ENCODE peak calls at places on chromosomes 7 and 10, in ten cellular contexts. O, P, A, B, G, J, H, V, N and Y are unnamed samples.

GRCh38 chr10:117217196-117217761 is 20.0 kb downstream of the KCNK18 start:
- DNase-seq in V (no peak), P (peak), O (no peak), A (peak), H (no peak), B (no peak), G (no peak), J (no peak), N (no peak), Y (no peak)

GRCh38 chr7:74029991-74030415 is 2.0 kb downstream of the ELN start:
- DNase-seq in V (peak), H (no peak), B (no peak), G (no peak), O (no peak), N (no peak), P (no peak), J (no peak), A (no peak), Y (peak)

GRCh38 chr7:15330943-15331342 is 230.9 kb downstream of the AGMO start:
- DNase-seq in O (peak), H (no peak), A (no peak), N (no peak), V (no peak), B (no peak), G (no peak), P (no peak), J (no peak), Y (no peak)

GRCh38 chr10:14671383-14671782 is 103.3 kb downstream of the FAM107B start:
- DNase-seq in J (no peak), N (no peak), V (no peak), G (no peak), A (no peak), H (no peak), O (no peak), P (peak), B (no peak), Y (no peak)

GRCh38 chr10:21449288-21449966 is 76.1 kb downstream of the SKIDA1 start:
- DNase-seq in G (no peak), A (peak), J (no peak), O (no peak), N (no peak), H (no peak), P (no peak), B (no peak), V (no peak), Y (no peak)

GRCh38 chr7:28237368-28237767 is 56.8 kb upstream of the JAZF1 start:
- DNase-seq in H (no peak), G (no peak), V (no peak), A (no peak), J (no peak), B (no peak), P (no peak), O (no peak), N (no peak), Y (no peak)

GRCh38 chr10:571643-572042 is 117.8 kb downstream of the DIP2C start:
- DNase-seq in B (no peak), O (no peak), V (no peak), N (no peak), P (no peak), J (no peak), G (peak), H (peak), A (no peak), Y (no peak)

GRCh38 chr10:15136960-15137359 is 31.5 kb downstream of the NMT2 start:
- DNase-seq in O (no peak), V (no peak), N (no peak), H (no peak), G (peak), P (no peak), A (no peak), J (no peak), B (no peak), Y (no peak)

GRCh38 chr7:74417419-74417971 is 36.2 kb upstream of the GTF2IRD1 start:
- DNase-seq in A (peak), B (no peak), N (peak), J (peak), O (peak), H (peak), V (peak), G (peak), P (peak), Y (peak)

GRCh38 chr7:150852371-150852905 is at the start of gene AOC1:
- DNase-seq in J (no peak), H (peak), B (no peak), V (no peak), G (no peak), N (peak), A (no peak), O (no peak), P (peak), Y (no peak)

GRCh38 chr10:70381491-70382421 is 669 bp downstream of the LRRC20 start:
- DNase-seq in J (peak), B (no peak), P (peak), A (peak), N (peak), V (peak), G (peak), O (no peak), H (peak), Y (no peak)

GRCh38 chr7:137454169-137455166 is 110.9 kb upstream of the PTN start:
- DNase-seq in N (no peak), A (peak), H (no peak), J (peak), G (peak), V (no peak), O (peak), P (no peak), B (no peak), Y (no peak)

GRCh38 chr10:74586088-74586585 is 240.3 kb upstream of the KAT6B start:
- DNase-seq in P (no peak), B (peak), V (no peak), J (peak), H (no peak), A (peak), G (peak), O (no peak), N (no peak), Y (no peak)

GRCh38 chr10:69845574-69846251 is 44.0 kb downstream of the COL13A1 start:
- DNase-seq in O (no peak), H (no peak), B (no peak), P (no peak), N (peak), G (peak), A (peak), V (peak), J (peak), Y (no peak)

GRCh38 chr10:45035673-45036072 is 35.0 kb downstream of the ZNF22 start:
- DNase-seq in V (no peak), G (no peak), H (no peak), J (no peak), N (no peak), P (no peak), B (no peak), O (no peak), A (no peak), Y (no peak)

GRCh38 chr10:83023647-83024046 is 1115.7 kb upstream of the GHITM start:
- DNase-seq in G (no peak), A (no peak), V (no peak), O (no peak), P (no peak), H (no peak), J (no peak), N (no peak), B (no peak), Y (no peak)

GRCh38 chr7:52684388-52684787 is 351.0 kb upstream of the POM121L12 start:
- DNase-seq in H (no peak), B (no peak), V (no peak), P (no peak), O (no peak), N (no peak), J (no peak), A (no peak), G (no peak), Y (no peak)

GRCh38 chr10:108755661-108756060 is 1167.7 kb downstream of the XPNPEP1 start:
- DNase-seq in O (no peak), B (no peak), J (no peak), A (peak), H (no peak), P (no peak), V (no peak), N (no peak), G (no peak), Y (no peak)

GRCh38 chr7:55212838-55213237 is 152.3 kb upstream of the LANCL2 start:
- DNase-seq in V (no peak), P (no peak), N (no peak), B (no peak), A (no peak), O (no peak), J (peak), H (no peak), G (no peak), Y (no peak)

GRCh38 chr10:76497671-76498070 is 1066.2 kb downstream of the LRMDA start:
- DNase-seq in G (no peak), O (no peak), H (no peak), V (no peak), B (no peak), A (no peak), J (no peak), N (no peak), P (no peak), Y (no peak)

GRCh38 chr7:149872419-149873073 is 1.2 kb upstream of the ATP6V0E2 start:
- DNase-seq in A (peak), G (peak), H (peak), V (peak), P (peak), B (no peak), O (no peak), N (peak), J (peak), Y (peak)

GRCh38 chr7:289756-290553 is at the start of gene FOXL3:
- DNase-seq in B (no peak), N (no peak), H (peak), V (no peak), A (no peak), P (no peak), O (no peak), J (peak), G (no peak), Y (no peak)

GRCh38 chr7:11831727-11832495 is at the start of gene THSD7A:
- DNase-seq in V (peak), J (peak), P (peak), O (peak), N (peak), B (no peak), G (peak), H (peak), A (peak), Y (peak)

GRCh38 chr7:3899559-3899991 is 598.5 kb downstream of the SDK1 start:
- DNase-seq in G (no peak), A (no peak), B (no peak), V (no peak), J (no peak), H (no peak), O (no peak), N (no peak), P (no peak), Y (no peak)

GRCh38 chr10:126738001-126738400 is 67.5 kb upstream of the C10orf90 start:
- DNase-seq in P (no peak), A (peak), V (no peak), O (no peak), G (no peak), H (no peak), J (no peak), N (no peak), B (no peak), Y (no peak)

GRCh38 chr7:158047386-158048059 is 540.1 kb downstream of the PTPRN2 start:
- DNase-seq in O (no peak), H (no peak), V (no peak), B (no peak), J (no peak), A (no peak), N (no peak), P (no peak), G (no peak), Y (no peak)

GRCh38 chr10:61896854-61897661 is 4.4 kb upstream of the ARID5B start:
- DNase-seq in A (peak), N (peak), H (peak), B (no peak), G (peak), P (peak), V (peak), O (peak), J (peak), Y (peak)

GRCh38 chr7:142327555-142327954 is 69.7 kb upstream of the PRSS58 start:
- DNase-seq in J (no peak), B (no peak), G (no peak), P (no peak), O (no peak), H (no peak), V (no peak), N (no peak), A (no peak), Y (no peak)

GRCh38 chr7:98990356-98990755 is 112.0 kb downstream of the TRRAP start:
- DNase-seq in P (no peak), A (no peak), V (no peak), N (no peak), H (no peak), B (no peak), O (no peak), J (no peak), G (no peak), Y (no peak)

GRCh38 chr10:61438141-61438984 is 14.8 kb downstream of the TMEM26 start:
- DNase-seq in G (peak), A (peak), O (no peak), V (no peak), J (no peak), B (no peak), N (no peak), P (no peak), H (no peak), Y (no peak)

GRCh38 chr7:41108821-41109220 is 594.1 kb downstream of the INHBA start:
- DNase-seq in A (no peak), B (no peak), V (no peak), O (no peak), P (no peak), N (no peak), J (no peak), H (no peak), G (no peak), Y (no peak)

DNA sequence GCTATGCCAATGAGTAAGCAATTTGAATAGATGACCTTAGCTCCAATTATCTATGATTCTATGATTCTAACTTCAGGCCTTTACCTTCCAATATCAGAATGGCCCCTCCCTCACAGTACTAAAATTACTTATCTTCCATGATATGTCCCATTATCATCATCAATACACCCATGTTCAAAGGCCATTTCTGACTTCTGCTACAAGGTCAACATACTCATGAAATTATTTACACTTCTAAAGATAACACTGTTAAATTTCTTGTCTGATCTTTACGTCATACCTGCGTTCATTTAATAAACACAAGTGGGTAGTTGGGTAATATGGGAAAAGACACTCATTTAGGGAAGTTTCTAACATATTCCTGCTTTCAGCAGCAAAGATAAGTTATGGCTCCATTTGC is 21.2 kb downstream of the IMMP2L start:
- DNase-seq in J (no peak), H (no peak), V (no peak), P (no peak), G (no peak), N (no peak), O (no peak), B (no peak), A (no peak), Y (no peak)
- H3K27ac ChIP-seq in J (no peak), H (no peak), V (no peak), P (no peak), G (no peak), N (no peak), O (no peak), B (no peak), A (no peak), Y (no peak)

DNA sequence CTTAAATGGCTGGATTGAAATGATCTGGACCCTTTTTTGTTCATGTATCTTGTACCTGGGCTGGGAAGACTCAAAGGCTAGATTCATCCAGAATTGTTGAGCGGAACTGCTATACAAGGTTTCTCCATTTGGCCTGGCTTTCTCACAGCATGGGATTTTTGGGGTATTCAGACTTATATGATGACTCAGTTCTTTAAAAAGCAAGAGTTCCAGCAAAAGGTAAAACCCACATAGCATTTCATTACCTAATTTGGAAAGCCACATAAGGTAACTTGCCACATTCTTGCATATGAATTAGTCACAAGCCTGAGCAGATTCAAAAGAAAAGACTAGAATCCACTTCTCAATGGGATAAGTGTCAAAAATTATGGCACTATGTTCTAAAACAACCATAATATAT is 137.4 kb downstream of the HGF start:
- DNase-seq in H (no peak), G (peak), A (peak), V (no peak), N (no peak), B (no peak), J (no peak), O (no peak), P (no peak), Y (no peak)
- H3K27ac ChIP-seq in H (no peak), G (no peak), A (no peak), V (no peak), N (no peak), B (no peak), J (no peak), O (no peak), P (no peak), Y (no peak)

GRCh38 chr10:131002031-131002861 is 309.3 kb downstream of the TCERG1L start:
- DNase-seq in P (peak), N (peak), O (no peak), G (no peak), H (no peak), A (no peak), V (no peak), B (no peak), J (no peak), Y (no peak)
- H3K27ac ChIP-seq in P (peak), N (no peak), O (no peak), G (no peak), H (no peak), A (no peak), V (peak), B (no peak), J (no peak), Y (no peak)

GRCh38 chr7:2802504-2803341 is 41.4 kb downstream of the GNA12 start:
- DNase-seq in P (no peak), N (no peak), V (no peak), O (no peak), H (no peak), B (no peak), G (peak), J (no peak), A (peak), Y (peak)

GRCh38 chr7:2799253-2799652 is 44.9 kb downstream of the GNA12 start:
- DNase-seq in B (no peak), H (no peak), V (no peak), P (no peak), N (no peak), G (no peak), O (no peak), A (no peak), J (no peak), Y (no peak)

GRCh38 chr7:2800220-2800922 is 43.7 kb downstream of the GNA12 start:
- DNase-seq in A (no peak), H (no peak), B (no peak), G (no peak), V (no peak), N (no peak), P (no peak), O (no peak), J (no peak), Y (no peak)

GRCh38 chr7:2802082-2802481 is 42.0 kb downstream of the GNA12 start:
- DNase-seq in J (no peak), P (no peak), A (peak), H (no peak), V (no peak), G (peak), N (no peak), B (no peak), O (no peak), Y (no peak)

GRCh38 chr7:2800923-2801682 is 43.0 kb downstream of the GNA12 start:
- DNase-seq in V (peak), P (no peak), G (peak), O (no peak), A (peak), B (no peak), H (no peak), J (no peak), N (no peak), Y (no peak)
- H3K27ac ChIP-seq in V (no peak), P (no peak), G (peak), O (no peak), A (peak), B (no peak), H (no peak), J (peak), N (peak), Y (no peak)

DNA sequence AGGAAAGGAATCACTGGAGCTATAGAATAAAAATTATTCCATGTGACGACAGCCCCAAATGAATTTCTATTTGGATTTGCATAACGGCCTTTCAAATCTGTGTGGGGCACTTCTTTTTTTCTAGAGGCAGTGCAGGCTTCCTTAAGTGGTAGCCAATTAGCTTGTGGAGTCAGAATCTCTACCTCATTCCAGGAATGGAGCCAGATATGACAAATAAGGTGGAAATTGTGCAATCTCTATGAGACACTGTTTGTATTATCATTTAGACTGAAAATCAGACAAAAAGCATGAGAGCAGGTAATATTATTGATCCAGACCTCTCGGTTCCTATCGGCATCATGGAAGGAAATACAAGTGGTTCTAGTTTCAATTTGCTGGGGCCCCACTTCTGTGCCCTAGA is 78.7 kb downstream of the BEND7 start:
- DNase-seq in O (no peak), B (no peak), V (no peak), H (no peak), P (no peak), A (peak), G (peak), J (no peak), N (no peak), Y (no peak)
- H3K27ac ChIP-seq in O (no peak), B (no peak), V (no peak), H (no peak), P (no peak), A (no peak), G (no peak), J (no peak), N (no peak), Y (no peak)

DNA sequence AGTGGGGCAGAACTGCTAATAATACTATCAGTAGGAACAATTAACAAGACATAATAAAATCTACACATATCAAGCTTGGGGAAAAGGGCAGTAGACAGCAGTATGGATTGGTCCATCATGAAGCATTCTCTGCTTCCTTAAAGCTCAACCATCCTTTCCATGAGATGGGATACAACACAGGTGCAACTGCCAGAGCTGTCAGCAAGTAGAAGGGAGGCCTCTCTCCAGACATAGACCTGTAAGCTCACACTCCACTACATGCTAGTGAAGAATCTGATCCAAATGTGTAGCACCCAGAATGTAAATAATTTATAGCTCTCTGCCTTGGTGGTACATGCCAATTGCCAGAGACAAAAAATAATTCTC is 41.5 kb upstream of the ANAPC16 start:
- DNase-seq in P (no peak), G (no peak), O (no peak), B (no peak), A (no peak), N (no peak), H (no peak), V (no peak), J (no peak), Y (no peak)
- H3K27ac ChIP-seq in P (no peak), G (no peak), O (no peak), B (no peak), A (no peak), N (peak), H (no peak), V (no peak), J (peak), Y (peak)

GRCh38 chr10:12056758-12057157 is 12.0 kb upstream of the DHTKD1 start:
- DNase-seq in B (no peak), A (no peak), V (no peak), J (no peak), O (no peak), P (no peak), H (no peak), N (peak), G (no peak), Y (no peak)
- H3K27ac ChIP-seq in B (no peak), A (no peak), V (no peak), J (no peak), O (no peak), P (no peak), H (no peak), N (no peak), G (no peak), Y (no peak)

GRCh38 chr7:94004024-94004945 is at the start of gene BET1:
- DNase-seq in J (peak), O (peak), P (peak), H (peak), G (peak), A (peak), V (peak), B (peak), N (peak), Y (peak)
- H3K27ac ChIP-seq in J (peak), O (peak), P (peak), H (peak), G (peak), A (peak), V (peak), B (peak), N (peak), Y (peak)